ENCODE peak calls at places on chromosomes 2 and 18, in four cellular contexts. T, S, P and M are unnamed samples.
A peak's percentile ranks its signal among the peaks of the same experiment; 100 is the strongest.

GRCh38 chr2:190180313-190181065 is 118.0 kb upstream of the MSTN start:
- DNase-seq in T (peak; percentile 57), S (no peak), P (peak; percentile 83), M (peak; percentile 86)

GRCh38 chr18:58041633-58042032 is 2.4 kb upstream of the NEDD4L start:
- DNase-seq in T (no peak), S (no peak), P (peak; percentile 57), M (no peak)

GRCh38 chr2:143000599-143000998 is 123.1 kb downstream of the KYNU start:
- DNase-seq in T (no peak), S (no peak), P (no peak), M (peak; percentile 23)

GRCh38 chr18:74373428-74373827 is 57.8 kb downstream of the C18orf63 start:
- DNase-seq in T (no peak), S (no peak), P (no peak), M (no peak)

GRCh38 chr2:12047761-12048160 is 301.3 kb downstream of the LPIN1 start:
- DNase-seq in T (no peak), S (no peak), P (no peak), M (no peak)

GRCh38 chr2:28444951-28445350 is 50.9 kb upstream of the PLB1 start:
- DNase-seq in T (no peak), S (no peak), P (no peak), M (no peak)

GRCh38 chr2:218831378-218831990 is at the start of gene PRKAG3:
- DNase-seq in T (no peak), S (no peak), P (no peak), M (no peak)

GRCh38 chr2:98796775-98797544 is 66.0 kb upstream of the MGAT4A start:
- DNase-seq in T (no peak), S (no peak), P (no peak), M (no peak)

GRCh38 chr2:74474899-74475298 is 2.4 kb upstream of the MRPL53 start:
- DNase-seq in T (no peak), S (no peak), P (no peak), M (peak; percentile 70)

GRCh38 chr2:20594048-20594750 is 56.7 kb downstream of the HS1BP3 start:
- DNase-seq in T (no peak), S (no peak), P (no peak), M (no peak)

GRCh38 chr2:238701066-238701906 is 146.6 kb upstream of the TWIST2 start:
- DNase-seq in T (no peak), S (no peak), P (no peak), M (no peak)

GRCh38 chr2:149290662-149291061 is 39.7 kb upstream of the LYPD6 start:
- DNase-seq in T (no peak), S (no peak), P (no peak), M (peak; percentile 84)

GRCh38 chr2:204265701-204266310 is 279.5 kb upstream of the PARD3B start:
- DNase-seq in T (no peak), S (no peak), P (no peak), M (no peak)

DNA sequence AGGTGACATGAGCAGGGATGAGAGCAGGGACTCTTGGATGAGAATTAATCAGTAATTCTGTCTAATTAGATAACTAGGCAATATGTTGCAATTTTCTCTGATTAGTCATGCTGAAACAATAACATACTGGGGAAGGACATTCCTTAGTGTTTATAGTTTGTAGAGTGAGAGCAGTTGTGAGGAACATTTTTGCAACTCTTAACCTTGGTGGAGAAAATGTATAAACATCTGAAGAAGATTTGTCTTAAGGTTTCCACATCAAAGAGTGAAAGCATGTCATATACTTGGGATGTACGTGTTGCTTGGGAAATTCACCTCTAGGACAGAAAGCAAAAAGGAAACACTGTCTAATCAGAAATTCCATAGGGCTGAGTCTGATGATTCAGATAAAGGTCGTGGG is 955.4 kb upstream of the FANCL start:
- DNase-seq in T (no peak), S (no peak), P (no peak), M (no peak)
- H3K27ac ChIP-seq in T (no peak overlapping the region), S (no peak overlapping the region), P (no peak overlapping the region), M (no peak overlapping the region)

GRCh38 chr2:234632527-234633391 is 135.9 kb upstream of the ARL4C start:
- DNase-seq in T (no peak), S (no peak), P (no peak), M (peak; percentile 27)
- TF ChIP-seq JUNB in T (no peak), S (no peak), P (no peak), M (no peak)

GRCh38 chr18:13221821-13222220 is 3.3 kb downstream of the LDLRAD4 start:
- DNase-seq in T (no peak), S (no peak), P (no peak), M (no peak)

GRCh38 chr18:13225261-13225660 is 6.7 kb downstream of the LDLRAD4 start:
- DNase-seq in T (no peak), S (no peak), P (no peak), M (no peak)

GRCh38 chr18:13220326-13220991 is 1.9 kb downstream of the LDLRAD4 start:
- DNase-seq in T (no peak), S (no peak), P (no peak), M (no peak)

GRCh38 chr18:13222371-13223281 is 4.1 kb downstream of the LDLRAD4 start:
- DNase-seq in T (no peak), S (no peak), P (no peak), M (no peak)

GRCh38 chr18:13223341-13224148 is 5.0 kb downstream of the LDLRAD4 start:
- DNase-seq in T (no peak), S (no peak), P (no peak), M (no peak)
- H3K27ac ChIP-seq in T (no peak overlapping the region), S (no peak overlapping the region), P (no peak overlapping the region), M (no peak overlapping the region)

GRCh38 chr2:223856584-223856983 is 19.2 kb upstream of the AP1S3 start:
- DNase-seq in T (no peak), S (no peak), P (no peak), M (no peak)

GRCh38 chr2:223865124-223865523 is 27.7 kb upstream of the AP1S3 start:
- DNase-seq in T (no peak), S (no peak), P (no peak), M (no peak)

GRCh38 chr2:223865907-223866508 is 28.6 kb upstream of the AP1S3 start:
- DNase-seq in T (no peak), S (no peak), P (no peak), M (peak; percentile 32)

GRCh38 chr2:223859070-223859469 is 21.7 kb upstream of the AP1S3 start:
- DNase-seq in T (no peak), S (no peak), P (no peak), M (no peak)

DNA sequence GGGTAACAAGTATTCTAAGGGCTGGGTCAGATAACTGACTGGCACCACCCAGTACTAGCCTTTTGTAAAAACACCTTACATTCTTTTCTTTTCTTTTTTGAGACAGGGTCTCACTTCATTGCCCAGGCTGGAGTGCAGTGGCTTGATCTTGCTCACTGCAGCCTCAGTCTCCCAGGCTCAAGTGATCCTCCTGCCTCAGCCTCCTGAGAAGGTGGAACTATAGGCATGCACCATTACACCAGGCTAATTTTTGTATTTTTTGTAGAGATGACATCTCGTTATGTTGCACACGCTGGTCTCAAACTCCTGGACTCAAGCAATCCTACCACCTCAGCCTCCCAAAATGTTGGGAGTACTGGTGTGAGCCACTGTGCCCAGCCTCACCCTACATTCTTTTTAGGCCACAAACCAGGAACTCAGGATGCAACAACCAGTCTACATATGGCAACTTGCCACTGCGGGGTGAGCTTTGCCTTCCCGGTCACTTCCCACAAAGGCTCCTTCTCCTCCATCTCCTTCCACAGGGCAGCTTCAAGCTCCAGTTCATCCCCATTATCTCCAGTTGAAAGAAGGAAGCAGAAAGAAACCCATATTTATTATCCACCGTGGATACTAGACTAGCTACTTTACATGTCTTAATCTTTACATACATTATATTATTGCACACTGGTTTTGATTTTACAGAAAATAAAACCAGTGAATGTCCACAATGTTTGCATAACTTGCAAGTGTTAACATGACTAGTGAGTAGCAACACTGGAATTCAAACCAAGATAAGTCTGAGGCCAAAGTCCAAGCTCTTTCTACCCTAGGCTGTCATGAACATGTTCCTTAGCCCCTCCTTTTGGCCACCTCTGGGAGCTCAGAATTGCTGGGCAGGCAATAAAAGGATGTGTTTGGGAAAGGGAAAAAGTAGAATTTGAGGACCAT is 23.7 kb upstream of the AP1S3 start:
- DNase-seq in T (peak; percentile 85), S (no peak), P (no peak), M (no peak)
- TF ChIP-seq JUNB in T (peak; percentile 76), S (no peak), P (no peak), M (no peak)

DNA sequence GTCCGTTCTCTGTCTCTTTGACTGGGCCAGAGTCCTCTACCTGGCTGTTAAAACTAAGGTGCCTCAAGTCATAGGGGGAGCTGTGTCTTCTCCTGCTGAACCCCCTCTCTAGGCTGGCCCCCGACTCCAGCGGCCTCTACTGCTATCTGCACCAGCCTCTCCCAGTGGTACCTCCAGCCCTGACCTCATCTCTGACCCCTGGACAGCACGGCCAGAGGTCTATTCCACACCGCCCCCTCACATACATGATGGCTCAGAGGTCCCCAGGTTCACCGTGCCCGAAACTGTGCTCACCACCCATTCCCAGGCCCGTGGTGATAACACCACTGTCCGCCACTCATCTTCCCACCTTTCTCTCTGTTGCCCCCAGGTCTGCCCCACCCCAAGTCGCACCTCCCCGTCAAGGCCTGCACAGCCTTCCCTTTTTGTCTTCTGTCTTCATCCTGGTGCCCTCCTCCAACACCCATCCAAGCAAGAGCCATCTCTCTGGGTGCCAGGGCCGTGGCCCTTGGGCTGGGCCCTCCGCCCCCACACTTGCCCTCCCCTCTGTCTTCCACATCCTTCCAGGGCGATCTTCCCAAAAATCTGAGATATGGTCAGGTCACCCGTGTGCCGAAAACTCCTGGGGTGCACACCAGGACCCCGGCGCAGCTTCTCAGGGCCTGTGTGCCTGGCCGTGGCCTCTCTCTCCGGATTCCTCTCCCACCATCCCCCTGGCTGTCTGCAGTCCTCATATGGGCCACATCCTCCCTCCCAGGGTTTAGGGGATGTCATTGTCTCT is 134.4 kb upstream of the ID2 start:
- DNase-seq in T (no peak), S (no peak), P (no peak), M (no peak)
- H3K27ac ChIP-seq in T (no peak overlapping the region), S (no peak overlapping the region), P (no peak overlapping the region), M (no peak overlapping the region)

DNA sequence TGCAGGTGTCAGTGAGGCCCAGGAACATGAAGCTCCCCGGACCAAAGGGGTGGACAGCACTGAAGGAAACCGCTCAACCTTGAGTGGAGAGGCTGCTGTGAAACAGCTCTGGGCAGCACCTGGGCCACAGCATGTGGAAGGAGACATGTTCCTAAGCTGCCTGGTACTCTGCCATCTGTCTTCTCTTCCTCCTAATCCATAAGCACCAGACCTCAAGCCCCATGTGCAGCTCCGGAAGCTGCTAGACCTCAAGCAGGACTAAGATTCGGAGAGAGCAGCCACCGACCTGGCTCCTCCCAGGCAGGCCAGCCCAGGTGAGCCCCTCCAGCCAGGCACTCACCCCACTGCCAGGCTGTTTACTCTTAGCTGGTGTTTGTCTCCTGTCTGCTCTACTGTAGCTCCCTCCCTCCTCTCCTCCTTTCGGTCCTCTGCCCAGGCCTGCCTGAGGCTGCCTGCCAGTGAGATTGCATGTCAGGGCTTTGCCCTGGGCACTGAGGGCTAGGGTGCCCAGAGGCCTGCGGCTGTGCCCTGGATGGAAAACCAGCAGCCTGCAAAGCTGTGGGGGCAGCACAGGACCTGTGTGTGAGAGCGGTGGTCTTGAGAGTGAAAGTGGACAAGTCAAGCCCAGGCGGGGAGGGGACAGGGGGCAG is 53.7 kb downstream of the BCL11A start:
- DNase-seq in T (no peak), S (no peak), P (no peak), M (no peak)
- TF ChIP-seq JUNB in T (no peak), S (no peak), P (no peak), M (no peak)